ENCODE peak calls at places on chromosomes 5 and 9, in eight cellular contexts. W is Calu3, N is cardiac fibroblast, A is A549, O is spleen, D is kidney epithelial cell, Z is cardiac muscle cell, H is GM12865. X is an unnamed sample.

GRCh38 chr5:177966009-177966838 is 29.8 kb downstream of the PROP1 start:
- DNase-seq in O (peak), H (no peak), A (no peak), Z (no peak), N (no peak), D (no peak), W (no peak), X (no peak)

GRCh38 chr5:176381423-176381822 is 7.0 kb downstream of the NOP16 start:
- DNase-seq in Z (no peak), A (no peak), H (no peak), O (no peak), D (no peak), W (no peak), N (no peak), X (no peak)

GRCh38 chr9:76143834-76144233 is 250.4 kb downstream of the RFK start:
- DNase-seq in D (no peak), H (no peak), A (no peak), N (no peak), O (no peak), Z (no peak), W (no peak), X (no peak)

GRCh38 chr5:157390179-157390923 is 69.7 kb upstream of the NIPAL4 start:
- DNase-seq in N (peak), A (peak), W (peak), Z (peak), D (peak), O (no peak), H (no peak), X (no peak)

GRCh38 chr9:13109781-13110180 is 169.7 kb downstream of the MPDZ start:
- DNase-seq in W (no peak), N (no peak), D (no peak), O (no peak), A (no peak), H (no peak), Z (no peak), X (no peak)

GRCh38 chr5:149849280-149849985 is 95.2 kb downstream of the PDE6A start:
- DNase-seq in A (no peak), N (no peak), O (no peak), H (no peak), Z (no peak), D (no peak), W (no peak), X (no peak)

GRCh38 chr5:56309262-56309826 is 76.2 kb upstream of the ANKRD55 start:
- DNase-seq in A (no peak), Z (peak), D (no peak), H (no peak), N (no peak), W (no peak), O (no peak), X (no peak)

GRCh38 chr5:173984218-173984617 is 4.8 kb upstream of the C5orf47 start:
- DNase-seq in N (peak), Z (peak), A (no peak), W (peak), O (no peak), D (no peak), H (peak), X (no peak)

GRCh38 chr5:60036539-60036938 is 143.0 kb upstream of the PDE4D start:
- DNase-seq in D (no peak), A (no peak), O (no peak), Z (no peak), H (no peak), N (no peak), W (no peak), X (no peak)

GRCh38 chr5:55869847-55870246 is 18.7 kb downstream of the IL31RA start:
- DNase-seq in H (no peak), N (no peak), D (no peak), A (no peak), Z (no peak), O (no peak), W (no peak), X (no peak)

GRCh38 chr9:68804911-68805889 is 100.2 kb downstream of the PIP5K1B start:
- DNase-seq in Z (no peak), D (no peak), O (no peak), H (no peak), W (no peak), A (no peak), N (no peak), X (no peak)

GRCh38 chr5:97764700-97765099 is 581.7 kb upstream of the RIOK2 start:
- DNase-seq in A (no peak), D (peak), N (peak), H (no peak), W (no peak), O (no peak), Z (peak), X (no peak)

GRCh38 chr5:160640417-160640816 is 211.6 kb downstream of the ATP10B start:
- DNase-seq in D (no peak), A (no peak), Z (no peak), H (no peak), O (no peak), N (no peak), W (no peak), X (no peak)

GRCh38 chr5:145806923-145807322 is 28.2 kb downstream of the PRELID2 start:
- DNase-seq in H (no peak), A (no peak), D (no peak), O (no peak), W (no peak), N (peak), Z (no peak), X (no peak)

GRCh38 chr5:180860273-180860886 is 696 bp downstream of the ZFP62 start:
- DNase-seq in A (peak), W (peak), H (peak), Z (no peak), O (peak), D (no peak), N (peak), X (peak)

GRCh38 chr5:157959355-157959754 is 100.4 kb upstream of the CLINT1 start:
- DNase-seq in O (no peak), A (no peak), W (no peak), D (no peak), H (no peak), N (no peak), Z (no peak), X (no peak)

GRCh38 chr9:38006163-38006562 is 62.9 kb downstream of the SHB start:
- DNase-seq in N (no peak), D (no peak), W (no peak), A (no peak), Z (no peak), H (no peak), O (no peak), X (no peak)

GRCh38 chr9:90964101-90965020 is 162.7 kb downstream of the SYK start:
- DNase-seq in W (no peak), O (peak), A (peak), N (peak), H (peak), Z (peak), D (no peak), X (no peak)

GRCh38 chr5:156640751-156641241 is 209.3 kb upstream of the PPP1R2B start:
- DNase-seq in N (no peak), D (no peak), A (no peak), W (no peak), Z (no peak), H (no peak), O (no peak), X (no peak)

GRCh38 chr5:179912951-179913350 is 5.3 kb upstream of the TBC1D9B start:
- DNase-seq in O (peak), D (no peak), A (no peak), N (no peak), H (no peak), W (no peak), Z (no peak), X (no peak)

GRCh38 chr9:105194234-105194633 is 50.2 kb upstream of the SLC44A1 start:
- DNase-seq in N (no peak), O (no peak), D (no peak), Z (no peak), A (no peak), W (no peak), H (no peak), X (no peak)

GRCh38 chr9:105198023-105198422 is 46.4 kb upstream of the SLC44A1 start:
- DNase-seq in A (no peak), N (no peak), O (no peak), H (no peak), W (no peak), Z (no peak), D (no peak), X (no peak)

GRCh38 chr9:105198763-105199339 is 45.6 kb upstream of the SLC44A1 start:
- DNase-seq in N (no peak), A (no peak), H (no peak), O (no peak), D (no peak), Z (no peak), W (no peak), X (no peak)

GRCh38 chr9:105193560-105193959 is 50.9 kb upstream of the SLC44A1 start:
- DNase-seq in O (no peak), A (no peak), W (no peak), Z (no peak), H (no peak), D (no peak), N (no peak), X (no peak)

GRCh38 chr9:105195259-105195658 is 49.2 kb upstream of the SLC44A1 start:
- DNase-seq in Z (no peak), N (no peak), O (no peak), A (no peak), H (no peak), D (no peak), W (no peak), X (no peak)
- TF ChIP-seq CTCF in Z (no peak), N (no peak), O (no peak), A (no peak), H (no peak), D (no peak), W (no peak), X (no peak)

GRCh38 chr5:6686916-6687409 is 26.3 kb upstream of the TENT4A start:
- DNase-seq in A (no peak), Z (peak), H (no peak), N (peak), O (no peak), D (no peak), W (no peak), X (peak)
- TF ChIP-seq CTCF in A (no peak), Z (no peak), H (no peak), N (no peak), O (no peak), D (no peak), W (no peak), X (no peak)

GRCh38 chr5:58890265-58890664 is 307.4 kb downstream of the RAB3C start:
- DNase-seq in W (no peak), D (no peak), A (peak), O (no peak), H (no peak), Z (no peak), N (no peak), X (no peak)

GRCh38 chr5:58891072-58891970 is 308.4 kb downstream of the RAB3C start:
- DNase-seq in O (no peak), A (peak), H (peak), D (peak), N (peak), Z (peak), W (peak), X (peak)

GRCh38 chr5:58893551-58893950 is 310.7 kb downstream of the RAB3C start:
- DNase-seq in N (no peak), W (no peak), H (no peak), A (no peak), D (no peak), Z (no peak), O (no peak), X (no peak)

GRCh38 chr5:58887721-58888409 is 305.0 kb downstream of the RAB3C start:
- DNase-seq in W (no peak), H (peak), Z (peak), N (peak), A (no peak), D (no peak), O (no peak), X (no peak)

GRCh38 chr5:58891971-58892343 is 309.1 kb downstream of the RAB3C start:
- DNase-seq in W (no peak), Z (no peak), N (no peak), O (no peak), D (no peak), H (no peak), A (no peak), X (no peak)
- TF ChIP-seq CTCF in W (no peak), Z (no peak), N (no peak), O (peak), D (no peak), H (no peak), A (no peak), X (no peak)

DNA sequence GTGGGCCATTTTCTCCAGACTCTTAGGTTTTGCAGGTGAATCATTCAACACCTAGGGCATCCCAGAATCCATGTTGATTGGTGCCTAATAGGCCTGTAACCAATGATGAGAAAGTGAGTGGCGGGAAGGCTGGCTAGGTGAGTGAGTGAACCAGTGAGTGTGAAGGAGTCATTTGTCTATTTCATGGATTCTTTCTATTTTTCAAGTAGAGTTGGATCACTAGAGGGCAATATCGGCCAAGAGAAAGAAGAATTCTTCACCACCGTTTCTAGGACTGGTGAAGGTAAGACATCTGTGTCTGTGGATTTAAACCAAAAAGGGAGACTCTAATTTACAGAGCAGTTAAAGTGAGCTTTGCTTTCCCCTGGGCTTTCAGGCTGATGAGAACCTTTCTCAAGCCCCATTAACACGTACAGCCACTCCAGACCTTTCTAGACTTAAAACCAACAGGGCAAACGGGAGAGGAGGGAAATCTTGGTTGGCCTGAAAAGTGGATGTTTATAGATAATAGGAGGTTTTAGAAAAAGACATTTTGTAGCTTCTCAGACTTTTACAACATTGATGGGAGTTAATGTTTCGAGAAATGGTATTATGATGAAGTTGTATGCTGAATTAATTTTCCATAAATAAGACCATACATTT is 114.3 kb upstream of the IL12B start:
- DNase-seq in Z (peak), D (no peak), W (peak), H (peak), A (peak), N (peak), O (no peak), X (no peak)
- TF ChIP-seq CTCF in Z (peak), D (peak), W (no peak), H (peak), A (peak), N (peak), O (peak), X (no peak)

GRCh38 chr9:133421615-133422542 is at the start of gene ADAMTS13:
- DNase-seq in Z (no peak), A (peak), D (no peak), W (no peak), H (peak), N (no peak), O (no peak), X (no peak)
- TF ChIP-seq CTCF in Z (peak), A (no peak), D (peak), W (no peak), H (peak), N (no peak), O (no peak), X (no peak)

DNA sequence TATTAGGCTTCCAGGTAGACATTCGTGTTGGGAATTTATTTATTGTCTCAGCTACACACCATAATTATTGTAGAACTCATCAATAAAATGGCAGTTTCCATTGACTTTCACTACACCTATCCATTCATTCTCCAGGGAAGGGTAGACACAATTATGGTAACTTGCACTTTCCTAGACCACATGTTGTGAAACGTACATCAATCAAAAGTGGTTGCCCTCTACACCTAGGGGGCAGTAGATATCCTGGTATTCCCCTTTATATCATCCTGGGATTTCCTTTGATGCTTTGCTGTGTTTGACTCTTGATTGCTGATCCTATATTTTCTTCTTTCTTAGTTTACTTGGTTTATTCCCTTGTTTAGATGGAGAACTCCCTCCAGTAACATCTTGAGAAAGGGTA is 47.9 kb downstream of the ADGRV1 start:
- DNase-seq in O (no peak), N (peak), H (peak), A (no peak), W (peak), Z (no peak), D (no peak), X (no peak)
- TF ChIP-seq CTCF in O (no peak), N (no peak), H (peak), A (no peak), W (peak), Z (no peak), D (peak), X (peak)

GRCh38 chr5:137194300-137194699 is 304.8 kb downstream of the SPOCK1 start:
- DNase-seq in Z (no peak), O (no peak), N (no peak), H (no peak), A (no peak), D (no peak), W (no peak), X (no peak)
- TF ChIP-seq CTCF in Z (no peak), O (no peak), N (no peak), H (no peak), A (no peak), D (no peak), W (no peak), X (no peak)

DNA sequence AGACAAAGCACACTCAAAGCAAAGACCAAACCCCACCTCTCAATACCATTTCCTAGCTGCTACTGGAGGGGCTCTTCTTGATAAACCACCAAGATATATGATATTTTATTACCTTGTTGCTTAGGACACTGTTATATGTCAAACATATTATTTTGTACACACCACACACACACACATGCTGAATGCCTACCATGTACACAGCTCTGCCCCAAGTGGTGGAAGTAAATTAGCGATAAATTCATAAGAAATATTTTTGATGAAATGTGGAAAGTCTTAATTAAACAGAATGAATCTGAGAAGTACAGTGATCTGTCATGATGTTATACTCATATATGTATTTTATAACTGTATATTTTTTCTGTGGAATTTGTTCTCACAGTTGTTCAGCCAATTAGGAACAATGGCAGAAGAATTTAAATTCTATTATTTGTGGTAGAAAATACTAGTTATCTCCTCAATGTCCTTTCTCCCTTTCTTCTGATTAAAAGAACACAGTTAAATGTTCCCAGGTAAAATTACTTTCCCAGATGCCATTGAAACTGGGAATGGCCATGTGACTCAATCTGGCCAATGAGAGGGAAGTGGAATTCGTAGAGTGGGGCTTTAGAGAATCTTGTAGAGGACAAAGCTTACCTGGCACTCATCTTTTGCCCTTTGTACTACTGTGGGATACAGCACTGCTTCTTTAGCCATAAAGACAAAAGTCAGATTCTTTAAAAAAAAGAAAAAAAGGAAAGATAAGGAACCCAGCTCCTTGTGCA is 156.5 kb downstream of the SNCAIP start:
- DNase-seq in Z (no peak), O (no peak), D (no peak), H (no peak), A (no peak), W (no peak), N (no peak), X (no peak)
- TF ChIP-seq CTCF in Z (peak), O (no peak), D (no peak), H (no peak), A (no peak), W (no peak), N (peak), X (no peak)

GRCh38 chr9:127158995-127159801 is 36.8 kb upstream of the ANGPTL2 start:
- DNase-seq in H (no peak), O (no peak), Z (peak), W (peak), A (peak), D (peak), N (peak), X (no peak)
- TF ChIP-seq CTCF in H (no peak), O (no peak), Z (no peak), W (no peak), A (no peak), D (peak), N (peak), X (no peak)

DNA sequence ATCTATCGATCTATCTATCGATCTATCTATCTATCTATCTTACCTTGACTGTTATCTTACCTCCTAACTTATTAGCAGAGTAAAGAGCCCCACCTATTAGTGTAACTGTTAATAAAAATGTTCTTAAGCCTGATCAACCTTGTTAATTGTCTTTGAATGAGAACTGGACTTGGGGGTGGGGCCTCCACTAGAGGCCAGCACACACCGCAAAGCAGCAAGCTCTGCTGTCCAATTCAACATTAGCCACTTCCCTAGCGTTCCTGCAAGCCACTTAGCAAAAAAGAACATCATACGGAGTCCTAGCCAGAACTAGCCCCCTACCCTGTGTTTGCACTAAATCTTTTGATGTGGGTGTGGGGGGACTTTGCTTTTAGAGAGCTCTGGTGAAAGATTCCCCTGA is 515.8 kb downstream of the KDM4C start:
- DNase-seq in O (no peak), Z (peak), H (no peak), D (no peak), N (peak), A (no peak), W (no peak), X (peak)
- TF ChIP-seq CTCF in O (no peak), Z (peak), H (no peak), D (peak), N (peak), A (peak), W (no peak), X (no peak)

X was measured in endothelial cell.